ENCODE peak calls at places on chromosomes 5 and 9, in six cellular contexts. K, X, T, F, Y and O are unnamed samples.
A peak's percentile ranks its signal among the peaks of the same experiment; 100 is the strongest.

GRCh38 chr5:6868170-6868569 is 154.9 kb downstream of the TENT4A start:
- DNase-seq in K (no peak), X (no peak), T (peak; percentile 73), F (no peak), Y (no peak), O (peak; percentile 38)

GRCh38 chr5:4453650-4454049 is 686.5 kb upstream of the ADAMTS16 start:
- DNase-seq in K (no peak), X (no peak), T (no peak), F (no peak), Y (no peak), O (no peak)

GRCh38 chr5:10538103-10538788 is 25.6 kb upstream of the ANKRD33B start:
- DNase-seq in K (no peak), X (no peak), T (no peak), F (no peak), Y (peak; percentile 17), O (no peak)

GRCh38 chr9:16627967-16628366 is 242.5 kb downstream of the BNC2 start:
- DNase-seq in K (no peak), X (peak; percentile 48), T (no peak), F (no peak), Y (peak; percentile 96), O (no peak)

GRCh38 chr5:93277001-93277400 is 304.0 kb downstream of the NR2F1-AS1 start:
- DNase-seq in K (no peak), X (no peak), T (no peak), F (no peak), Y (peak; percentile 54), O (no peak)

GRCh38 chr9:72952914-72953313 is at the start of gene ALDH1A1:
- DNase-seq in K (no peak), X (no peak), T (no peak), F (no peak), Y (no peak), O (peak; percentile 84)

GRCh38 chr5:535781-536698 is 11.8 kb upstream of the SLC9A3 start:
- DNase-seq in K (peak; percentile 33), X (peak; percentile 4), T (peak; percentile 16), F (peak; percentile 20), Y (no peak), O (no peak)

GRCh38 chr5:174119386-174119785 is 73.9 kb downstream of the NSG2 start:
- DNase-seq in K (no peak), X (no peak), T (no peak), F (no peak), Y (no peak), O (no peak)

GRCh38 chr9:137370865-137371520 is 52.0 kb downstream of the EXD3 start:
- DNase-seq in K (no peak), X (peak; percentile 18), T (peak; percentile 40), F (peak; percentile 38), Y (no peak), O (no peak)

GRCh38 chr5:87081511-87082372 is 185.9 kb upstream of the RASA1 start:
- DNase-seq in K (no peak), X (peak; percentile 23), T (no peak), F (peak; percentile 53), Y (no peak), O (peak; percentile 22)

GRCh38 chr9:129702563-129702962 is 37.1 kb downstream of the PRRX2 start:
- DNase-seq in K (peak; percentile 74), X (no peak), T (no peak), F (no peak), Y (peak; percentile 88), O (peak; percentile 31)

GRCh38 chr5:43316421-43316820 is 3.2 kb upstream of the HMGCS1 start:
- DNase-seq in K (no peak), X (no peak), T (no peak), F (no peak), Y (no peak), O (no peak)

GRCh38 chr9:100714372-100715099 is 136.7 kb downstream of the CAVIN4 start:
- DNase-seq in K (no peak), X (peak; percentile 59), T (no peak), F (no peak), Y (peak; percentile 48), O (peak; percentile 79)

GRCh38 chr9:134545213-134546211 is 96.1 kb upstream of the COL5A1 start:
- DNase-seq in K (no peak), X (peak; percentile 30), T (peak; percentile 32), F (no peak), Y (peak; percentile 72), O (no peak)

GRCh38 chr5:57626703-57627102 is 144.1 kb upstream of the ACTBL2 start:
- DNase-seq in K (no peak), X (no peak), T (no peak), F (no peak), Y (no peak), O (no peak)

GRCh38 chr9:91151741-91152095 is 210.0 kb downstream of the AUH start:
- DNase-seq in K (no peak), X (no peak), T (no peak), F (no peak), Y (no peak), O (no peak)

GRCh38 chr9:122001491-122002201 is 91.5 kb downstream of the TTLL11 start:
- DNase-seq in K (no peak), X (peak; percentile 72), T (peak; percentile 77), F (no peak), Y (peak; percentile 24), O (no peak)

GRCh38 chr5:149172261-149172660 is 31.0 kb downstream of the ABLIM3 start:
- DNase-seq in K (no peak), X (no peak), T (no peak), F (no peak), Y (peak; percentile 92), O (no peak)

GRCh38 chr5:84433461-84433860 is 48.8 kb upstream of the EDIL3 start:
- DNase-seq in K (no peak), X (no peak), T (no peak), F (no peak), Y (peak; percentile 50), O (no peak)

GRCh38 chr9:136544549-136545064 is 1.2 kb downstream of the NOTCH1 start:
- DNase-seq in K (peak; percentile 84), X (peak; percentile 86), T (peak; percentile 78), F (peak; percentile 60), Y (no peak), O (peak; percentile 40)

GRCh38 chr5:180806351-180807011 is 3.9 kb upstream of the MGAT1 start:
- DNase-seq in K (no peak), X (no peak), T (no peak), F (no peak), Y (no peak), O (peak; percentile 22)

GRCh38 chr5:141634720-141635119 is 1.9 kb downstream of the HDAC3 start:
- DNase-seq in K (no peak), X (no peak), T (no peak), F (no peak), Y (no peak), O (no peak)

GRCh38 chr5:96197359-96197758 is 235.7 kb downstream of the PCSK1 start:
- DNase-seq in K (no peak), X (no peak), T (no peak), F (no peak), Y (no peak), O (no peak)

GRCh38 chr5:96198673-96199072 is 234.4 kb downstream of the PCSK1 start:
- DNase-seq in K (no peak), X (no peak), T (no peak), F (no peak), Y (peak; percentile 70), O (no peak)

GRCh38 chr5:96201503-96201902 is 231.5 kb downstream of the PCSK1 start:
- DNase-seq in K (no peak), X (no peak), T (no peak), F (no peak), Y (no peak), O (no peak)

GRCh38 chr5:96200611-96201010 is 232.4 kb downstream of the PCSK1 start:
- DNase-seq in K (no peak), X (no peak), T (no peak), F (no peak), Y (no peak), O (no peak)

GRCh38 chr5:96199713-96200183 is 233.3 kb downstream of the PCSK1 start:
- DNase-seq in K (no peak), X (no peak), T (no peak), F (no peak), Y (no peak), O (no peak)
- H3K27ac ChIP-seq in K (no peak overlapping the region), X (no peak overlapping the region), T (no peak overlapping the region), F (no peak overlapping the region), Y (no peak overlapping the region), O (no peak overlapping the region)

DNA sequence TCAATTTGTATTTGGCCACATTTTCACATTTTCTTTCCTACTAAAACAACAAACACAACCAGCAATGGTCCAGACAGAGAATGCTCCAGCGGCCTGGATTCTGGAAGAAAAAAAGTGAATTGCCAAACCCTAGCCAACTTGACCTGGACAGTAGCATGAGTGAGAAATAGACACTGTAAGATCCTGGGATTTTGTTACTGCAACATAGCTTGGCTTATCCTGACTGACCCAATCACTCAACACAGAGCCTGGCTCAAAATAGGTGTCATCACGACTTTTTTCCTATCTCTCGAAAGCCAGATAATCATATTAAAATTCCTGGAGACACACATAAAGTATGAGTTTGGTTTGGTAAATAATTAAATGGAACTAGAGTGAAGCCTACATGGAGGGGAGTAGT is 25.4 kb upstream of the MVB12B start:
- DNase-seq in K (no peak), X (no peak), T (no peak), F (no peak), Y (no peak), O (no peak)
- H3K4me1 ChIP-seq in K (no peaks in the 10 kb centered on the region), X (no peaks in the 10 kb centered on the region), T (no peaks in the 10 kb centered on the region), F (no peaks in the 10 kb centered on the region), Y (no peaks in the 10 kb centered on the region), O (no peaks in the 10 kb centered on the region)

GRCh38 chr9:77648458-77649108 is 461 bp upstream of the GNA14 start:
- DNase-seq in K (peak; percentile 73), X (peak; percentile 71), T (peak; percentile 75), F (no peak), Y (no peak), O (peak; percentile 59)
- H3K4me3 ChIP-seq in K (peak overlapping the region; percentile 69), X (peak overlapping the region; percentile 77), T (peak overlapping the region; percentile 67), F (no peak overlapping the region), Y (peak overlapping the region; percentile 5), O (peak overlapping the region; percentile 49)

GRCh38 chr9:99678550-99678949 is 143.1 kb upstream of the NR4A3 start:
- DNase-seq in K (no peak), X (no peak), T (no peak), F (no peak), Y (no peak), O (no peak)

GRCh38 chr9:99681113-99681512 is 140.6 kb upstream of the NR4A3 start:
- DNase-seq in K (no peak), X (no peak), T (no peak), F (no peak), Y (no peak), O (no peak)

GRCh38 chr9:99680191-99680590 is 141.5 kb upstream of the NR4A3 start:
- DNase-seq in K (no peak), X (no peak), T (no peak), F (no peak), Y (peak; percentile 75), O (no peak)

GRCh38 chr9:99682870-99683269 is 138.8 kb upstream of the NR4A3 start:
- DNase-seq in K (no peak), X (no peak), T (no peak), F (no peak), Y (no peak), O (no peak)

DNA sequence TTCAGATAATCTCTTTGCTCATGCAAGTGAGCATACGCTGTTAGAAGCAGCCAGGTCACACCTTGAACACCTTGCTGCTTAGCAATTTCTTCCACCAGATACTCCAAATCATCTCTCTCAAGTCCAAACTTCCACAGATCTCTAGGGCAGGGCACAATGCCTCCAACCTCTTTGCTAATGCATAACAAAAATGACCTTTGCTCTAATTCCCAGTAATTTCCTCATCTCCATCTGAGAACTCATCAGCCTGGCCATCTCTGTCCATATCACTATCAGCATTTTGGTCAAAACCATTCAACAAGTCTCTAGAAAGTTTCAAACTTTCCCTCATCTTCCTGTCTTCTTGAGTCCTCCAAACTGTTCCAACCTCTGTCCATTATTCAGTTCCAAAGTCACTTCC is 139.3 kb upstream of the NR4A3 start:
- DNase-seq in K (no peak), X (no peak), T (no peak), F (no peak), Y (no peak), O (no peak)
- H3K27ac ChIP-seq in K (no peak overlapping the region), X (no peak overlapping the region), T (no peak overlapping the region), F (no peak overlapping the region), Y (no peak overlapping the region), O (no peak overlapping the region)